ENCODE peak calls at places on chromosomes 11 and 22, in ten cellular contexts. Y is mesendoderm, E is neural progenitor cell, M is neuronal stem cell, R is pancreas, S is transverse colon, B is esophagus squamous epithelium, X is sigmoid colon, I is GM23248, H is GM23338. P is an unnamed sample. For H3K27me3, the result is how much of the 10 kb centered on the place peaks cover.

GRCh38 chr11:100709233-100709999 is 22.3 kb downstream of the ARHGAP42 start:
- DNase-seq in Y (no peak), E (no peak), M (no peak), R (no peak), S (no peak), B (no peak), X (no peak), I (peak), H (no peak), P (no peak)

GRCh38 chr22:16949561-16949960 is 58.5 kb downstream of the GAB4 start:
- DNase-seq in Y (no peak), E (no peak), M (no peak), R (no peak), S (no peak), B (no peak), X (no peak), I (peak), H (no peak), P (peak)

GRCh38 chr11:73661035-73661628 is 14.8 kb downstream of the PLEKHB1 start:
- DNase-seq in Y (peak), E (peak), M (peak), R (peak), S (peak), B (peak), X (peak), I (peak), H (peak), P (no peak)

GRCh38 chr11:122258446-122258994 is 142.5 kb upstream of the BLID start:
- DNase-seq in Y (no peak), E (no peak), M (no peak), R (no peak), S (no peak), B (no peak), X (no peak), I (no peak), H (no peak), P (no peak)

GRCh38 chr11:119375629-119376196 is 5.8 kb downstream of the USP2 start:
- DNase-seq in Y (peak), E (peak), M (no peak), R (no peak), S (peak), B (no peak), X (peak), I (peak), H (peak), P (peak)

GRCh38 chr11:925158-925495 is 543 bp upstream of the AP2A2 start:
- DNase-seq in Y (no peak), E (peak), M (no peak), R (peak), S (peak), B (no peak), X (no peak), I (no peak), H (peak), P (no peak)

GRCh38 chr22:49372111-49372529 is 455.6 kb downstream of the BRD1 start:
- DNase-seq in Y (no peak), E (no peak), M (no peak), R (no peak), S (no peak), B (no peak), X (no peak), I (no peak), H (no peak), P (peak)

GRCh38 chr11:69915501-69916250 is 96.5 kb upstream of the FGF3 start:
- DNase-seq in Y (peak), E (peak), M (peak), R (peak), S (peak), B (no peak), X (peak), I (peak), H (peak), P (no peak)

GRCh38 chr22:30763815-30764686 is 69.4 kb downstream of the OSBP2 start:
- DNase-seq in Y (peak), E (peak), M (peak), R (no peak), S (peak), B (no peak), X (no peak), I (peak), H (peak), P (no peak)

GRCh38 chr22:17086750-17087149 is 1.9 kb downstream of the IL17RA start:
- DNase-seq in Y (no peak), E (no peak), M (no peak), R (no peak), S (no peak), B (no peak), X (peak), I (peak), H (no peak), P (no peak)

GRCh38 chr11:82356316-82356715 is 377.3 kb downstream of the FAM181B start:
- DNase-seq in Y (peak), E (no peak), M (no peak), R (peak), S (no peak), B (no peak), X (no peak), I (no peak), H (no peak), P (no peak)

GRCh38 chr11:1359556-1359955 is 30.2 kb upstream of the BRSK2 start:
- DNase-seq in Y (no peak), E (no peak), M (no peak), R (no peak), S (no peak), B (no peak), X (no peak), I (no peak), H (no peak), P (no peak)

GRCh38 chr11:88979641-88980040 is 86.1 kb downstream of the GRM5 start:
- DNase-seq in Y (peak), E (no peak), M (no peak), R (no peak), S (no peak), B (no peak), X (no peak), I (peak), H (no peak), P (no peak)

GRCh38 chr22:46150615-46151423 is 493 bp downstream of the PPARA start:
- DNase-seq in Y (no peak), E (peak), M (peak), R (peak), S (peak), B (no peak), X (peak), I (peak), H (peak), P (no peak)

GRCh38 chr11:82523141-82523540 is 210.5 kb downstream of the FAM181B start:
- DNase-seq in Y (peak), E (peak), M (peak), R (no peak), S (no peak), B (no peak), X (peak), I (no peak), H (peak), P (no peak)

GRCh38 chr11:47189100-47189834 is 3.0 kb upstream of the PACSIN3 start:
- DNase-seq in Y (no peak), E (no peak), M (no peak), R (no peak), S (no peak), B (no peak), X (no peak), I (peak), H (no peak), P (no peak)

GRCh38 chr22:19659805-19660345 is 54.4 kb upstream of the SEPTIN5 start:
- DNase-seq in Y (no peak), E (no peak), M (no peak), R (no peak), S (no peak), B (no peak), X (no peak), I (no peak), H (no peak), P (no peak)

GRCh38 chr11:47244664-47245350 is 3.8 kb downstream of the ACP2 start:
- DNase-seq in Y (no peak), E (no peak), M (no peak), R (peak), S (peak), B (no peak), X (no peak), I (no peak), H (no peak), P (no peak)

GRCh38 chr11:64263021-64263946 is 12.0 kb downstream of the PLCB3 start:
- DNase-seq in Y (peak), E (peak), M (no peak), R (peak), S (no peak), B (no peak), X (no peak), I (peak), H (peak), P (no peak)

GRCh38 chr22:42760806-42761565 is 40.3 kb upstream of the A4GALT start:
- DNase-seq in Y (no peak), E (peak), M (no peak), R (no peak), S (peak), B (no peak), X (no peak), I (no peak), H (no peak), P (no peak)

GRCh38 chr11:120775986-120776682 is 247.8 kb upstream of the TBCEL start:
- DNase-seq in Y (peak), E (peak), M (peak), R (no peak), S (no peak), B (no peak), X (no peak), I (no peak), H (peak), P (peak)

GRCh38 chr11:105989124-105989523 is 32.9 kb downstream of the MSANTD4 start:
- DNase-seq in Y (no peak), E (no peak), M (no peak), R (no peak), S (no peak), B (no peak), X (no peak), I (no peak), H (no peak), P (no peak)

GRCh38 chr11:118012083-118012669 is 26.0 kb downstream of the IL10RA start:
- DNase-seq in Y (no peak), E (no peak), M (no peak), R (no peak), S (peak), B (no peak), X (no peak), I (peak), H (no peak), P (no peak)

GRCh38 chr11:13761712-13762111 is 93.2 kb downstream of the FAR1 start:
- DNase-seq in Y (no peak), E (no peak), M (no peak), R (no peak), S (no peak), B (no peak), X (no peak), I (peak), H (no peak), P (no peak)

GRCh38 chr11:57903441-57904123 is 120.1 kb upstream of the OR9Q1 start:
- DNase-seq in Y (peak), E (no peak), M (no peak), R (peak), S (peak), B (no peak), X (no peak), I (peak), H (no peak), P (no peak)

GRCh38 chr11:102306817-102307814 is 10.2 kb upstream of the BIRC3 start:
- DNase-seq in Y (peak), E (no peak), M (no peak), R (no peak), S (no peak), B (no peak), X (no peak), I (no peak), H (no peak), P (no peak)

GRCh38 chr22:19607198-19608113 is 83.2 kb upstream of the CLDN5 start:
- DNase-seq in Y (no peak), E (no peak), M (no peak), R (peak), S (peak), B (no peak), X (no peak), I (no peak), H (peak), P (no peak)

GRCh38 chr11:118370774-118371173 is 11.4 kb downstream of the UBE4A start:
- DNase-seq in Y (no peak), E (no peak), M (no peak), R (no peak), S (no peak), B (no peak), X (no peak), I (no peak), H (no peak), P (no peak)

GRCh38 chr11:117045956-117046355 is 52.3 kb downstream of the SIK3 start:
- DNase-seq in Y (no peak), E (no peak), M (no peak), R (no peak), S (no peak), B (no peak), X (no peak), I (peak), H (no peak), P (no peak)

DNA sequence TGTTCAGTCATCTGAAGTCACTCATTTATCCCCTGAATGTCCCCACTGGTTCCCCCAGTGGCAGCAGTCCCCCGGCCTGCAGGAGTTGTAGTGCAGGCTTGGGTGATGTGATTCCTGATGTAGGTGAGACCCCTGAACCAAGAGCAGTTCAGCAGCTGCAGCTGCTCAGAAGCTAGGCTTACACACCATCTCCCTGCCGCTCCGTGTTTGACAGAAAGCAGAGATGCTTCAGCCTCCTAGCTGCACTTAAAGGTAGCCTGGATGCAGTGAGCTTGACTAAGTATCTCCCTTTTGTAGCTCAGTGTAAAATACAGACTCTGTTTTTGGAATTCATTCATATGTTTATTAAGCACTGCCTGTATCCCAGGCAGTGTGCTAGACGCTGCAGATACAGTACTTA is 47.3 kb downstream of the C22orf31 start:
- DNase-seq in Y (no peak), E (no peak), M (no peak), R (no peak), S (no peak), B (no peak), X (no peak), I (no peak), H (no peak), P (no peak)
- H3K4me3 ChIP-seq in Y (no peak), E (no peak), M (no peak), R (no peak), S (no peak), B (no peak), X (no peak), I (no peak), H (no peak), P (no peak)

GRCh38 chr11:32137869-32138268 is 47.0 kb downstream of the RCN1 start:
- DNase-seq in Y (no peak), E (no peak), M (no peak), R (no peak), S (no peak), B (no peak), X (no peak), I (no peak), H (no peak), P (no peak)

GRCh38 chr11:32140121-32140520 is 49.2 kb downstream of the RCN1 start:
- DNase-seq in Y (peak), E (no peak), M (no peak), R (no peak), S (no peak), B (no peak), X (no peak), I (no peak), H (no peak), P (no peak)

GRCh38 chr11:32136654-32137053 is 45.8 kb downstream of the RCN1 start:
- DNase-seq in Y (no peak), E (no peak), M (no peak), R (no peak), S (no peak), B (no peak), X (no peak), I (no peak), H (no peak), P (no peak)

GRCh38 chr11:32137263-32137662 is 46.4 kb downstream of the RCN1 start:
- DNase-seq in Y (peak), E (no peak), M (no peak), R (no peak), S (no peak), B (no peak), X (no peak), I (peak), H (no peak), P (no peak)

GRCh38 chr11:32138902-32139301 is 48.0 kb downstream of the RCN1 start:
- DNase-seq in Y (no peak), E (no peak), M (no peak), R (no peak), S (no peak), B (no peak), X (no peak), I (no peak), H (no peak), P (no peak)
- H3K27me3 ChIP-seq in Y (under half), E (under half), M (under half), R (under half), S (under half), B (under half), X (under half), I (under half), H (under half), P (under half)

GRCh38 chr22:24516301-24516737 is 21.2 kb downstream of the UPB1 start:
- DNase-seq in Y (peak), E (no peak), M (no peak), R (peak), S (no peak), B (no peak), X (no peak), I (peak), H (peak), P (no peak)

GRCh38 chr22:24515025-24515338 is 19.9 kb downstream of the UPB1 start:
- DNase-seq in Y (no peak), E (no peak), M (no peak), R (no peak), S (no peak), B (no peak), X (no peak), I (no peak), H (no peak), P (no peak)

GRCh38 chr22:24512043-24512442 is 16.9 kb downstream of the UPB1 start:
- DNase-seq in Y (peak), E (no peak), M (no peak), R (no peak), S (no peak), B (no peak), X (no peak), I (no peak), H (no peak), P (no peak)

GRCh38 chr22:24513706-24514240 is 18.6 kb downstream of the UPB1 start:
- DNase-seq in Y (no peak), E (no peak), M (no peak), R (no peak), S (no peak), B (no peak), X (no peak), I (no peak), H (no peak), P (no peak)

DNA sequence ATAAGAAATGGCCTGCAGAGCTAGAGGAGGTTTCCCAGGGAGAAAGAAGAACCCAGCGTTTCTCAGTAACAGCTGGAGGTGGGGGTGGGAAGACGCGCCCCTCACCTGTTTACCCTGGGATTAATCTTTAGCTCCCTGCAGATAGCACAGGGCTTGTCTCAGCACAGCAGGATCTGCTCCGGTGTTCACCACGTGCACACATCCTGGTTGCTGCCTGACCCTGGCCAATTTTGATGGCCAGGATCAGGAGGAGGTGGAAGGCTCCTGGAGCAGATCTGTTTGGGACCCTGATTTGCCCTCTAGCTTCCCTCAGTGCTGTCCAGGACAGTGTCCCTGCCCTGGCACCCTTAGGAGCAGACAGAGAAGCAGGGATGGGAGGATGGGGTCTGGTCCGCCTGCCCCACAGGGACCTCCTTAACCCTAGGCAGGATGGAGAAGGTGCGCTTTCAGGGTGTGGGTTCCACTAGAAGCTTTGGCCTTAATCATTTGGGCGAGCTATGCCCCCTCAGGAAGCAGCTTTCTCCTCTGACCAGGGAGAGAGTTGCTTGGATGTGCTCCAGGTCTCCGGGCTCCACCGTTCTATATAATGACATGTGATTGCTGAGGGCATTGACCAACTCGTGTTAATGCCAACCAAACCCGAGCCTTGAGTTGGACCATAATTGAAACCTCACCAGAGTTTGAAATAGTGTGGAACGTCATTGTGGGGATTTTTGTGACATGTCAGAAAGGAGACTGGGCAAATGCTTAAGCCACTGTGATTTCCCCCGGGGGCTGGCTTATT is 19.3 kb downstream of the UPB1 start:
- DNase-seq in Y (no peak), E (no peak), M (no peak), R (no peak), S (peak), B (no peak), X (no peak), I (no peak), H (no peak), P (no peak)
- H3K4me3 ChIP-seq in Y (no peak), E (no peak), M (no peak), R (no peak), S (no peak), B (no peak), X (no peak), I (no peak), H (no peak), P (no peak)

GRCh38 chr22:22141031-22141430 is 103.6 kb upstream of the VPREB1 start:
- DNase-seq in Y (no peak), E (no peak), M (no peak), R (no peak), S (no peak), B (no peak), X (no peak), I (no peak), H (no peak), P (no peak)

GRCh38 chr22:22138915-22139314 is 105.7 kb upstream of the VPREB1 start:
- DNase-seq in Y (no peak), E (no peak), M (no peak), R (no peak), S (no peak), B (no peak), X (no peak), I (no peak), H (no peak), P (no peak)

GRCh38 chr22:22141771-22142591 is 102.6 kb upstream of the VPREB1 start:
- DNase-seq in Y (peak), E (no peak), M (no peak), R (no peak), S (no peak), B (no peak), X (no peak), I (no peak), H (no peak), P (no peak)

GRCh38 chr22:22137891-22138290 is 106.7 kb upstream of the VPREB1 start:
- DNase-seq in Y (no peak), E (no peak), M (no peak), R (no peak), S (no peak), B (no peak), X (no peak), I (no peak), H (no peak), P (no peak)

GRCh38 chr22:22139364-22139763 is 105.2 kb upstream of the VPREB1 start:
- DNase-seq in Y (no peak), E (no peak), M (no peak), R (no peak), S (no peak), B (no peak), X (no peak), I (no peak), H (no peak), P (no peak)
- H3K27me3 ChIP-seq in Y (under half), E (half or more), M (under half), R (under half), S (half or more), B (under half), X (under half), I (half or more), H (half or more), P (under half)

GRCh38 chr11:2884424-2884815 is 1.2 kb downstream of the CDKN1C start:
- DNase-seq in Y (no peak), E (peak), M (no peak), R (peak), S (peak), B (no peak), X (peak), I (peak), H (no peak), P (no peak)
- H3K4me3 ChIP-seq in Y (peak), E (peak), M (peak), R (peak), S (peak), B (peak), X (peak), I (peak), H (peak), P (peak)

GRCh38 chr22:47205562-47205961 is 443.1 kb downstream of the TBC1D22A start:
- DNase-seq in Y (no peak), E (no peak), M (no peak), R (peak), S (no peak), B (no peak), X (no peak), I (no peak), H (no peak), P (peak)

GRCh38 chr22:47207846-47208554 is 445.6 kb downstream of the TBC1D22A start:
- DNase-seq in Y (no peak), E (no peak), M (no peak), R (no peak), S (no peak), B (no peak), X (peak), I (no peak), H (no peak), P (no peak)

GRCh38 chr22:47207387-47207786 is 444.9 kb downstream of the TBC1D22A start:
- DNase-seq in Y (no peak), E (no peak), M (no peak), R (no peak), S (no peak), B (no peak), X (peak), I (no peak), H (no peak), P (no peak)

GRCh38 chr22:47206185-47206584 is 443.7 kb downstream of the TBC1D22A start:
- DNase-seq in Y (no peak), E (no peak), M (no peak), R (no peak), S (no peak), B (no peak), X (peak), I (no peak), H (no peak), P (no peak)

GRCh38 chr22:47206819-47207218 is 444.4 kb downstream of the TBC1D22A start:
- DNase-seq in Y (no peak), E (no peak), M (no peak), R (no peak), S (no peak), B (no peak), X (peak), I (no peak), H (no peak), P (no peak)
- H3K27me3 ChIP-seq in Y (under half), E (under half), M (under half), R (under half), S (under half), B (under half), X (under half), I (under half), H (under half), P (under half)

GRCh38 chr22:41284465-41284864 is 1.5 kb downstream of the RANGAP1 start:
- DNase-seq in Y (no peak), E (no peak), M (no peak), R (no peak), S (no peak), B (no peak), X (no peak), I (no peak), H (no peak), P (no peak)
- H3K4me3 ChIP-seq in Y (no peak), E (peak), M (no peak), R (no peak), S (no peak), B (peak), X (no peak), I (peak), H (peak), P (no peak)